ENCODE peak calls at places on chromosomes 11 and 22, in ten cellular contexts. I, B, L, E, U, M, W, Q, S and F are unnamed samples.

GRCh38 chr11:62573006-62573591 is 592 bp downstream of the EEF1G start:
- DNase-seq in I (no peak), B (no peak), L (no peak), E (peak; percentile 30), U (peak; percentile 18), M (no peak), W (peak; percentile 22), Q (no peak), S (no peak), F (peak; percentile 36)

GRCh38 chr22:49198705-49199084 is 629.0 kb downstream of the BRD1 start:
- DNase-seq in I (peak; percentile 31), B (no peak), L (no peak), E (no peak), U (no peak), M (no peak), W (no peak), Q (no peak), S (no peak), F (no peak)

GRCh38 chr11:629237-629583 is 2.2 kb upstream of the SCT start:
- DNase-seq in I (no peak), B (no peak), L (no peak), E (no peak), U (no peak), M (no peak), W (no peak), Q (no peak), S (no peak), F (no peak)

GRCh38 chr22:42425337-42425988 is 6.7 kb downstream of the NFAM1 start:
- DNase-seq in I (no peak), B (no peak), L (no peak), E (no peak), U (no peak), M (no peak), W (no peak), Q (no peak), S (no peak), F (no peak)

GRCh38 chr11:57900315-57900714 is 123.4 kb upstream of the OR9Q1 start:
- DNase-seq in I (no peak), B (no peak), L (no peak), E (no peak), U (no peak), M (no peak), W (no peak), Q (no peak), S (no peak), F (no peak)

GRCh38 chr11:16215352-16215751 is 141.0 kb downstream of the SOX6 start:
- DNase-seq in I (no peak), B (no peak), L (no peak), E (no peak), U (no peak), M (no peak), W (no peak), Q (no peak), S (no peak), F (no peak)

GRCh38 chr22:17847360-17848078 is 73.2 kb upstream of the BID start:
- DNase-seq in I (no peak), B (no peak), L (no peak), E (no peak), U (no peak), M (no peak), W (no peak), Q (no peak), S (no peak), F (no peak)

GRCh38 chr22:20138868-20139267 is 7.3 kb downstream of the ZDHHC8 start:
- DNase-seq in I (no peak), B (no peak), L (no peak), E (no peak), U (no peak), M (no peak), W (no peak), Q (no peak), S (no peak), F (no peak)

GRCh38 chr11:12377106-12377823 is at the start of gene PARVA:
- DNase-seq in I (peak; percentile 93), B (peak; percentile 81), L (no peak), E (peak; percentile 93), U (peak; percentile 78), M (peak; percentile 71), W (peak; percentile 79), Q (no peak), S (peak; percentile 91), F (no peak)

GRCh38 chr11:61075891-61076290 is 26.4 kb upstream of the CD5 start:
- DNase-seq in I (no peak), B (peak; percentile 35), L (no peak), E (peak; percentile 77), U (peak; percentile 63), M (peak; percentile 54), W (no peak), Q (no peak), S (peak; percentile 47), F (no peak)

GRCh38 chr11:69297225-69297925 is 3.4 kb downstream of the MYEOV start:
- DNase-seq in I (peak; percentile 99), B (peak; percentile 99), L (peak; percentile 89), E (peak; percentile 98), U (peak; percentile 99), M (peak; percentile 38), W (no peak), Q (peak; percentile 72), S (peak; percentile 99), F (peak; percentile 89)

GRCh38 chr11:114019046-114019445 is 40.5 kb upstream of the ZBTB16 start:
- DNase-seq in I (no peak), B (no peak), L (no peak), E (no peak), U (no peak), M (no peak), W (no peak), Q (no peak), S (no peak), F (no peak)

GRCh38 chr22:37571258-37571991 is 8.5 kb downstream of the LGALS2 start:
- DNase-seq in I (no peak), B (peak; percentile 26), L (no peak), E (no peak), U (peak; percentile 35), M (no peak), W (no peak), Q (no peak), S (no peak), F (no peak)
- TF ChIP-seq CTCF in I (no peak), B (peak; percentile 16), L (no peak), E (peak; percentile 24), U (peak; percentile 34), M (no peak), W (no peak), Q (no peak), S (no peak), F (no peak)

GRCh38 chr11:117519170-117519569 is 191.5 kb downstream of the CEP164 start:
- DNase-seq in I (no peak), B (no peak), L (no peak), E (no peak), U (no peak), M (no peak), W (no peak), Q (no peak), S (no peak), F (no peak)
- TF ChIP-seq CTCF in I (no peak), B (no peak), L (no peak), E (peak; percentile 4), U (no peak), M (no peak), W (no peak), Q (no peak), S (no peak), F (no peak)

DNA sequence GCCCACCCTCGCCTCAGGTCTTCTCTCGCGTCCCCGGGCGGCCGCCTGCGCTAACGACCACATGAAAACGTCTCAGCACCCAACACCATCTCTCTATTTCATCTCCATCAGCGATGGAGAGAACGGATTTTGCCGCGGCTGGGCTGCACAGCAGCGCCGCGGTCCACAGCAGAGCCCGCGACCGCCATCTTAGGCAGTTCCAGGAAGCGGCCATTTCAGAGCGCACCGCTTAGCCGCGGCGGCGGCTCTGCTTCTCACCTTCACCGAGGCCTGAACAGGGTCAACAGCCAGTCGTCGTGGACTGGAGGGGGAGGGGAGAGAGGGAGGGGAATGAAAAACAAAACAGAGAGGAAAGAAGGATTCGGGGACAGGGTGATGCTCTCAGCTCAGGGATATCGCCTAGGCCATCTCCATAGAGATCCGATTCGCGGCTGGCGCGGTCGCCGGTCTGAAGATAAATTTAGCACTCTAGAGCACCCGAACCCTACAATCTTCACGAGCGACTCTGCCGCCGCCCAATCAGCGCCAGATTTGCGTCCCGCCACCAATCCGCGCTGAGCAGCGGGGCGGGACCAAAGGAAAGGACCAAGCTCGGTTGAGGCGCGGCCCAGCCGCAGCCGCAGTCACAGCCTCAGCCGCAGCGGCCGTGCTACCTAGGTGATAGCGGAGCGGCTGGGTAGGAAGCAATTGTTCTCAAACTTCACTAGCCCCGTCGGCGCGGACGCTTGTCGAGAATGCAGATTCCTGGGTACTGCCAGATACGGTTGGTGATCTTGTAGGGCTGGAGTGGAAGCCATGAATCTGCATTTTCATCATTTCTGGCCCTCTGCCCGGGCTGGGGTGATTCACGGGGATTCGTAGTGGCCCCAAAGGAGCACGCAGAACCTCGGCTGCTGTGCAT is at the start of gene ZBED5:
- DNase-seq in I (peak; percentile 100), B (peak; percentile 97), L (peak; percentile 98), E (peak; percentile 98), U (peak; percentile 99), M (peak; percentile 97), W (peak; percentile 95), Q (peak; percentile 92), S (peak; percentile 97), F (peak; percentile 93)
- TF ChIP-seq CTCF in I (no peak), B (peak; percentile 7), L (no peak), E (peak; percentile 21), U (no peak), M (peak; percentile 43), W (no peak), Q (no peak), S (no peak), F (no peak)

GRCh38 chr11:117933475-117933874 is 4.3 kb upstream of the TMPRSS13 start:
- DNase-seq in I (peak; percentile 67), B (no peak), L (no peak), E (no peak), U (no peak), M (no peak), W (no peak), Q (no peak), S (no peak), F (no peak)

GRCh38 chr11:117932426-117932825 is 3.2 kb upstream of the TMPRSS13 start:
- DNase-seq in I (no peak), B (no peak), L (no peak), E (no peak), U (no peak), M (no peak), W (no peak), Q (no peak), S (no peak), F (no peak)

GRCh38 chr11:117931971-117932370 is 2.8 kb upstream of the TMPRSS13 start:
- DNase-seq in I (peak; percentile 76), B (no peak), L (no peak), E (no peak), U (no peak), M (peak; percentile 39), W (no peak), Q (no peak), S (no peak), F (peak; percentile 81)

GRCh38 chr11:117933930-117934329 is 4.7 kb upstream of the TMPRSS13 start:
- DNase-seq in I (peak; percentile 61), B (no peak), L (no peak), E (no peak), U (no peak), M (no peak), W (no peak), Q (no peak), S (no peak), F (no peak)

DNA sequence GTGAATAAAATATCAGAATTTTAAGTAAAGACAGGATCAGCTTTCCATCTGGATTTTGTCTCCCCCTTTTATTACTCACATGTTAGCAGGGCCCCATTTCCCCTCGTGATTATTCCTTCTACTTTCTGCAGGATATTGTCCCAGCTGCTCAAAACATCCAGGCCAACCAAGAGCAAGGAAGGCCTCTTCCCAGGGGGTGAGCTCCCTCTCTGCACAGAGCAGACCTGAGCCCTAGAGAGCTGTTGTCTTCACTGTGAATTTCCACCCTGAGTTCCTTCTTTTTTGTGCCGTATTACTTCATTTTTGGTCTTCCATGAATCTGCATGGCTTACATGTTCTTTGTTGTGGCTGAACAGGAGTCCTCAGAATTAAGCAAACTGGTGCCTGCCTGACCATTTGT is 3.8 kb upstream of the TMPRSS13 start:
- DNase-seq in I (no peak), B (no peak), L (no peak), E (no peak), U (no peak), M (no peak), W (no peak), Q (no peak), S (no peak), F (no peak)
- TF ChIP-seq CTCF in I (no peak), B (no peak), L (no peak), E (no peak), U (no peak), M (no peak), W (no peak), Q (no peak), S (no peak), F (no peak)